ENCODE peak calls at places on chromosomes 2 and 18, in six cellular contexts. S, W, A, O, E and Y are unnamed samples.

GRCh38 chr2:75153221-75153620 is 46.1 kb downstream of the TACR1 start:
- DNase-seq in S (no peak), W (no peak), A (no peak), O (no peak), E (no peak), Y (no peak)

GRCh38 chr2:3634631-3635091 is 23.3 kb upstream of the ALLC start:
- DNase-seq in S (peak), W (no peak), A (no peak), O (no peak), E (no peak), Y (no peak)

GRCh38 chr2:48860391-48860790 is 104.9 kb upstream of the LHCGR start:
- DNase-seq in S (no peak), W (peak), A (no peak), O (no peak), E (no peak), Y (no peak)

GRCh38 chr2:85216051-85216431 is 82.8 kb downstream of the TCF7L1 start:
- DNase-seq in S (peak), W (no peak), A (no peak), O (peak), E (no peak), Y (no peak)

GRCh38 chr2:233422649-233423435 is 68.5 kb downstream of the DGKD start:
- DNase-seq in S (no peak), W (no peak), A (no peak), O (no peak), E (no peak), Y (no peak)

GRCh38 chr2:56127773-56128170 is 56.0 kb upstream of the CCDC85A start:
- DNase-seq in S (no peak), W (no peak), A (no peak), O (no peak), E (no peak), Y (no peak)

GRCh38 chr2:63589148-63589972 is 597 bp downstream of the MDH1 start:
- DNase-seq in S (no peak), W (no peak), A (no peak), O (no peak), E (peak), Y (peak)

GRCh38 chr2:117718048-117718447 is 96.4 kb upstream of the DDX18 start:
- DNase-seq in S (no peak), W (no peak), A (no peak), O (no peak), E (no peak), Y (no peak)

GRCh38 chr2:169561364-169561763 is 12.3 kb downstream of the FASTKD1 start:
- DNase-seq in S (no peak), W (no peak), A (no peak), O (no peak), E (no peak), Y (no peak)

GRCh38 chr2:27010139-27010538 is 22.6 kb upstream of the TMEM214 start:
- DNase-seq in S (no peak), W (no peak), A (no peak), O (no peak), E (peak), Y (no peak)

GRCh38 chr2:227163998-227164744 is at the start of the genes COL4A3 and COL4A4:
- DNase-seq in S (peak), W (no peak), A (peak), O (peak), E (no peak), Y (peak)

GRCh38 chr2:225457462-225457861 is 58.0 kb downstream of the NYAP2 start:
- DNase-seq in S (no peak), W (no peak), A (no peak), O (no peak), E (no peak), Y (no peak)

GRCh38 chr2:39216495-39217191 is 27.1 kb downstream of the CDKL4 start:
- DNase-seq in S (no peak), W (no peak), A (no peak), O (no peak), E (no peak), Y (no peak)

GRCh38 chr2:144201126-144201525 is 318.8 kb downstream of the ZEB2 start:
- DNase-seq in S (no peak), W (no peak), A (no peak), O (no peak), E (no peak), Y (no peak)

GRCh38 chr2:71544919-71545571 is 91.7 kb downstream of the DYSF start:
- DNase-seq in S (no peak), W (no peak), A (no peak), O (no peak), E (no peak), Y (peak)

GRCh38 chr18:4369726-4370125 is 85.4 kb downstream of the DLGAP1 start:
- DNase-seq in S (no peak), W (no peak), A (no peak), O (no peak), E (no peak), Y (no peak)

GRCh38 chr18:24397131-24397693 is 412 bp downstream of the OSBPL1A start:
- DNase-seq in S (peak), W (peak), A (peak), O (peak), E (peak), Y (peak)

GRCh38 chr2:148063633-148064032 is 42.7 kb downstream of the MBD5 start:
- DNase-seq in S (no peak), W (no peak), A (no peak), O (no peak), E (no peak), Y (no peak)

GRCh38 chr2:143960177-143960576 is 559.7 kb downstream of the ZEB2 start:
- DNase-seq in S (no peak), W (peak), A (no peak), O (no peak), E (no peak), Y (no peak)

GRCh38 chr18:62300359-62300963 is 24.6 kb upstream of the TNFRSF11A start:
- DNase-seq in S (no peak), W (no peak), A (no peak), O (no peak), E (no peak), Y (no peak)

GRCh38 chr2:50126845-50127244 is 905.1 kb downstream of the NRXN1 start:
- DNase-seq in S (no peak), W (no peak), A (no peak), O (no peak), E (no peak), Y (no peak)

GRCh38 chr18:7749510-7749981 is 182.4 kb downstream of the PTPRM start:
- DNase-seq in S (no peak), W (no peak), A (no peak), O (no peak), E (no peak), Y (no peak)

GRCh38 chr2:203534486-203535077 is 519 bp downstream of the RAPH1 start:
- DNase-seq in S (peak), W (no peak), A (peak), O (no peak), E (peak), Y (peak)

DNA sequence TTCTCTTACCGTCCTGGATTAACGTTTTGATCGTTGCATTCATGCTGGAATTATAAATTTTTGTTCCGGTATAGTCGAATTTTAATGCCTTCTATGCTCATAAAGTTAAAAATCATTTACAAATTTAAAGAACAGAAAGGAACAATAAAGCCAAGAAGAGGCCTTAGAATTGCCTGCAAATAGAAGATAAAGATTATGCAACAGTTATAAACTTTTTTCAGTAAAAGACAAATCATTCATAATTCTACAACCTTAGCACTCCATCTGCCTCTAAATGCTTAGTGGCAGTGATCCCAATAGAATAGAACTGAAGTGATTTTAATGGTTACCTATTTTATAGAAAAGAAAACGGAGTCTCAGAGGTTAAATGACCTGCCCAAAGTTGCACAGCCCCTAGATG is 211.2 kb downstream of the AGPS start:
- DNase-seq in S (no peak), W (no peak), A (no peak), O (no peak), E (no peak), Y (no peak)
- TF ChIP-seq POLR2A in S (no peak), W (no peak), A (no peak), O (no peak), E (no peak), Y (no peak)

GRCh38 chr2:173448938-173449471 is 94.3 kb downstream of the CDCA7 start:
- DNase-seq in S (peak), W (peak), A (peak), O (peak), E (peak), Y (peak)
- TF ChIP-seq POLR2A in S (no peak), W (no peak), A (no peak), O (no peak), E (no peak), Y (no peak)

GRCh38 chr2:174012347-174013309 is 47.5 kb upstream of the SP3 start:
- DNase-seq in S (peak), W (no peak), A (peak), O (peak), E (no peak), Y (peak)

GRCh38 chr2:174011796-174012195 is 46.6 kb upstream of the SP3 start:
- DNase-seq in S (no peak), W (no peak), A (no peak), O (no peak), E (no peak), Y (no peak)

GRCh38 chr2:174014699-174015070 is 49.5 kb upstream of the SP3 start:
- DNase-seq in S (no peak), W (no peak), A (no peak), O (no peak), E (no peak), Y (no peak)

GRCh38 chr2:174014021-174014698 is 49.0 kb upstream of the SP3 start:
- DNase-seq in S (no peak), W (no peak), A (no peak), O (no peak), E (no peak), Y (no peak)

GRCh38 chr2:174013310-174013751 is 48.2 kb upstream of the SP3 start:
- DNase-seq in S (peak), W (no peak), A (no peak), O (peak), E (no peak), Y (peak)
- TF ChIP-seq POLR2A in S (peak), W (no peak), A (no peak), O (peak), E (no peak), Y (peak)

DNA sequence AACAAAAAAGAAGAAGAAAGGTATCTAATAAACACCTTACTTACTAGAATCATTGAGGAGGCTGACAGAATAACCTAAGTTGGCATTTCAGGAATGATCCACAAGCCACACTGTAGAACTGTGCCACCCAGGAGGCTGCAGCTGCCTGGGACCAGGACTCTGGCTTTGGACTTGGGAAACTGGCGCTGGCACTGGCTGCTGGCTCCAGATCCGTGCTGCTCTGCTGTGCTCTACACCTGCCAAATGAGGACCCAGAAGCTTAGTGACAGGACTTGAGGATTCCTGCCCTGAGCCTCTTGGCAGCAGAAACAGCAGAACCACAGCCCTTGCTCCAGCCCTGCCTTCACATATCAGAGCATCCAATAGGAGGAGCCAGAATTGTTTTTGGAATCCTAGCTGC is 113.5 kb downstream of the CABLES1 start:
- DNase-seq in S (no peak), W (no peak), A (no peak), O (no peak), E (no peak), Y (no peak)
- TF ChIP-seq POLR2A in S (no peak), W (no peak), A (no peak), O (no peak), E (no peak), Y (no peak)

GRCh38 chr2:9205963-9206948 is at the start of gene ASAP2:
- DNase-seq in S (peak), W (peak), A (no peak), O (peak), E (peak), Y (peak)
- TF ChIP-seq POLR2A in S (peak), W (peak), A (peak), O (peak), E (peak), Y (no peak)

GRCh38 chr2:195647302-195647701 is 9.7 kb upstream of the SLC39A10 start:
- DNase-seq in S (no peak), W (no peak), A (no peak), O (no peak), E (no peak), Y (no peak)
- TF ChIP-seq POLR2A in S (no peak), W (no peak), A (no peak), O (no peak), E (no peak), Y (no peak)

GRCh38 chr2:64817453-64817852 is 163.7 kb upstream of the SERTAD2 start:
- DNase-seq in S (no peak), W (no peak), A (no peak), O (no peak), E (no peak), Y (no peak)

GRCh38 chr2:64819371-64819770 is 165.7 kb upstream of the SERTAD2 start:
- DNase-seq in S (no peak), W (no peak), A (no peak), O (no peak), E (no peak), Y (no peak)

GRCh38 chr2:64818650-64819032 is 164.9 kb upstream of the SERTAD2 start:
- DNase-seq in S (no peak), W (no peak), A (no peak), O (no peak), E (no peak), Y (no peak)

GRCh38 chr2:64820901-64821300 is 167.2 kb upstream of the SERTAD2 start:
- DNase-seq in S (no peak), W (no peak), A (no peak), O (no peak), E (no peak), Y (no peak)

GRCh38 chr2:64819774-64820688 is 166.3 kb upstream of the SERTAD2 start:
- DNase-seq in S (no peak), W (no peak), A (no peak), O (no peak), E (no peak), Y (no peak)
- TF ChIP-seq POLR2A in S (no peak), W (no peak), A (no peak), O (no peak), E (no peak), Y (no peak)